ENCODE peak calls at places on chromosomes 4 and X, in six cellular contexts. J is NCI-H1417; V is Karpas-422; H is hippocampal formation; C is body of pancreas; B is activated CD4-positive, alpha-beta T cell treated with anti-CD3 and anti-CD28 coated beads, Interleukin-2, amount 10 ng/mL, durations not matched to agents 7 days and 5 days. U is an unnamed sample.

GRCh38 chrX:13763489-13763888 is 28.9 kb downstream of the OFD1 start:
- DNase-seq in J (no peak), V (no peak), H (no peak), C (no peak), B (no peak), U (no peak)

GRCh38 chr4:129561886-129562285 is 465.9 kb downstream of the C4orf33 start:
- DNase-seq in J (no peak), V (no peak), H (no peak), C (no peak), B (no peak), U (no peak)

GRCh38 chr4:6177587-6178197 is 22.7 kb downstream of the JAKMIP1 start:
- DNase-seq in J (no peak), V (peak), H (no peak), C (no peak), B (peak), U (no peak)

GRCh38 chr4:107721436-107722090 is 1.5 kb upstream of the PAPSS1 start:
- DNase-seq in J (no peak), V (peak), H (no peak), C (no peak), B (peak), U (peak)

GRCh38 chrX:39582091-39582490 is 515.7 kb downstream of the BCOR start:
- DNase-seq in J (no peak), V (no peak), H (no peak), C (peak), B (no peak), U (no peak)

GRCh38 chr4:127410644-127411043 is 222.1 kb upstream of the INTU start:
- DNase-seq in J (no peak), V (no peak), H (no peak), C (no peak), B (no peak), U (no peak)

GRCh38 chr4:53734182-53734581 is 142.9 kb upstream of the LNX1 start:
- DNase-seq in J (no peak), V (no peak), H (no peak), C (no peak), B (no peak), U (no peak)

GRCh38 chr4:37948542-37948941 is 11.7 kb upstream of the PTTG2 start:
- DNase-seq in J (no peak), V (no peak), H (no peak), C (no peak), B (no peak), U (no peak)

GRCh38 chr4:77854431-77855111 is 8.1 kb upstream of the MRPL1 start:
- DNase-seq in J (no peak), V (no peak), H (no peak), C (no peak), B (no peak), U (no peak)

GRCh38 chr4:182938213-182938645 is 21.0 kb upstream of the DCTD start:
- DNase-seq in J (peak), V (peak), H (no peak), C (peak), B (peak), U (peak)

GRCh38 chr4:76688737-76689078 is 209.2 kb downstream of the SOWAHB start:
- DNase-seq in J (peak), V (no peak), H (no peak), C (no peak), B (no peak), U (no peak)

GRCh38 chrX:153922932-153923857 is 2.9 kb downstream of the ARHGAP4 start:
- DNase-seq in J (no peak), V (no peak), H (peak), C (peak), B (no peak), U (peak)

GRCh38 chr4:34721835-34722234 is 1522.5 kb downstream of the ARAP2 start:
- DNase-seq in J (no peak), V (no peak), H (no peak), C (no peak), B (no peak), U (no peak)

GRCh38 chrX:46236411-46236810 is 308.8 kb downstream of the ZNF674 start:
- DNase-seq in J (no peak), V (no peak), H (no peak), C (no peak), B (no peak), U (no peak)

GRCh38 chr4:176959980-176960379 is 167.3 kb upstream of the VEGFC start:
- DNase-seq in J (no peak), V (no peak), H (no peak), C (no peak), B (no peak), U (no peak)

GRCh38 chrX:17081969-17082368 is 135.5 kb downstream of the REPS2 start:
- DNase-seq in J (no peak), V (no peak), H (no peak), C (no peak), B (no peak), U (no peak)

GRCh38 chr4:6802050-6802449 is 19.5 kb downstream of the KIAA0232 start:
- DNase-seq in J (no peak), V (no peak), H (no peak), C (no peak), B (no peak), U (no peak)

GRCh38 chrX:40176979-40177430 is 79.2 kb upstream of the BCOR start:
- DNase-seq in J (no peak), V (no peak), H (no peak), C (peak), B (no peak), U (no peak)

GRCh38 chr4:143338313-143338712 is 1.6 kb downstream of the GAB1 start:
- DNase-seq in J (no peak), V (no peak), H (no peak), C (no peak), B (no peak), U (no peak)

GRCh38 chrX:23287191-23287764 is 47.4 kb upstream of the PTCHD1 start:
- DNase-seq in J (no peak), V (no peak), H (no peak), C (no peak), B (no peak), U (no peak)

GRCh38 chrX:101190736-101191135 is 28.9 kb upstream of the DRP2 start:
- DNase-seq in J (no peak), V (no peak), H (no peak), C (no peak), B (no peak), U (no peak)

GRCh38 chrX:53000447-53001208 is 42.3 kb upstream of the FAM156A start:
- DNase-seq in J (no peak), V (no peak), H (no peak), C (no peak), B (no peak), U (no peak)

GRCh38 chr4:13527192-13527982 is 16.9 kb downstream of the NKX3-2 start:
- DNase-seq in J (no peak), V (no peak), H (no peak), C (no peak), B (no peak), U (peak)

GRCh38 chr4:146567396-146567795 is 45.7 kb upstream of the SLC10A7 start:
- DNase-seq in J (no peak), V (no peak), H (no peak), C (no peak), B (no peak), U (no peak)

GRCh38 chr4:136769717-136770116 is 762.6 kb downstream of the PCDH18 start:
- DNase-seq in J (no peak), V (no peak), H (no peak), C (no peak), B (no peak), U (no peak)

GRCh38 chr4:6020633-6021032 is 2.4 kb upstream of the C4orf50 start:
- DNase-seq in J (no peak), V (no peak), H (no peak), C (no peak), B (no peak), U (no peak)

GRCh38 chr4:113759696-113760093 is 1.8 kb downstream of the CAMK2D start:
- DNase-seq in J (no peak), V (peak), H (no peak), C (no peak), B (no peak), U (no peak)

GRCh38 chrX:19682712-19683331 is 167.5 kb upstream of the MAP3K15 start:
- DNase-seq in J (peak), V (no peak), H (no peak), C (peak), B (peak), U (peak)

GRCh38 chrX:36159254-36159653 is 239.7 kb downstream of the CFAP47 start:
- DNase-seq in J (no peak), V (no peak), H (no peak), C (no peak), B (no peak), U (no peak)